ENCODE peak calls at places on chromosome 9, in seven cellular contexts. T is endodermal cell, D is fibroblast of the aortic adventitia, Z is psoas muscle, Y is adrenal gland, G is right atrium auricular region, L is IMR-90. X is an unnamed sample.

GRCh38 chr9:89104821-89105220 is 73.8 kb downstream of the SHC3 start:
- DNase-seq in Y (no peak), D (no peak), T (no peak), L (no peak), Z (no peak), G (no peak), X (no peak)

GRCh38 chr9:14256588-14256987 is 57.4 kb downstream of the NFIB start:
- DNase-seq in G (no peak), D (peak), Z (peak), L (no peak), Y (no peak), T (no peak), X (peak)

GRCh38 chr9:546797-547223 is 294.7 kb upstream of the DMRT1 start:
- DNase-seq in T (peak), L (no peak), G (no peak), Z (no peak), D (peak), Y (no peak), X (no peak)

GRCh38 chr9:109973336-109973735 is 193.3 kb downstream of the PALM2AKAP2 start:
- DNase-seq in T (peak), G (no peak), Z (no peak), L (no peak), Y (no peak), D (no peak), X (no peak)

GRCh38 chr9:136651859-136652258 is 10.9 kb upstream of the EGFL7 start:
- DNase-seq in Z (no peak), G (no peak), D (no peak), L (no peak), Y (no peak), T (no peak), X (no peak)

GRCh38 chr9:130539473-130540223 is 39.7 kb upstream of the FUBP3 start:
- DNase-seq in T (no peak), Z (peak), Y (peak), L (peak), D (peak), G (no peak), X (peak)

GRCh38 chr9:138025908-138026307 is 148.3 kb downstream of the CACNA1B start:
- DNase-seq in D (no peak), T (no peak), L (no peak), Y (peak), Z (no peak), G (peak), X (no peak)

GRCh38 chr9:128142061-128142460 is 7.2 kb upstream of the LCN2 start:
- DNase-seq in Z (peak), G (no peak), Y (no peak), L (no peak), D (no peak), T (no peak), X (no peak)

GRCh38 chr9:92513349-92513748 is 22.4 kb downstream of the ECM2 start:
- DNase-seq in Z (no peak), Y (no peak), T (no peak), G (no peak), L (no peak), D (peak), X (peak)
- TF ChIP-seq CTCF in Z (no peak), Y (no peak), T (no peak), G (no peak), L (no peak), D (no peak), X (no peak)

GRCh38 chr9:133954862-133955529 is 37.1 kb downstream of the VAV2 start:
- DNase-seq in Y (no peak), T (no peak), L (no peak), G (no peak), Z (peak), D (no peak), X (no peak)

GRCh38 chr9:133955821-133956411 is 36.2 kb downstream of the VAV2 start:
- DNase-seq in D (peak), T (peak), Y (no peak), L (peak), G (no peak), Z (peak), X (peak)

GRCh38 chr9:133953621-133953975 is 38.5 kb downstream of the VAV2 start:
- DNase-seq in L (no peak), G (no peak), Z (peak), Y (no peak), D (no peak), T (no peak), X (no peak)

GRCh38 chr9:133952598-133953550 is 39.2 kb downstream of the VAV2 start:
- DNase-seq in Y (no peak), Z (no peak), T (no peak), L (no peak), D (no peak), G (no peak), X (no peak)

DNA sequence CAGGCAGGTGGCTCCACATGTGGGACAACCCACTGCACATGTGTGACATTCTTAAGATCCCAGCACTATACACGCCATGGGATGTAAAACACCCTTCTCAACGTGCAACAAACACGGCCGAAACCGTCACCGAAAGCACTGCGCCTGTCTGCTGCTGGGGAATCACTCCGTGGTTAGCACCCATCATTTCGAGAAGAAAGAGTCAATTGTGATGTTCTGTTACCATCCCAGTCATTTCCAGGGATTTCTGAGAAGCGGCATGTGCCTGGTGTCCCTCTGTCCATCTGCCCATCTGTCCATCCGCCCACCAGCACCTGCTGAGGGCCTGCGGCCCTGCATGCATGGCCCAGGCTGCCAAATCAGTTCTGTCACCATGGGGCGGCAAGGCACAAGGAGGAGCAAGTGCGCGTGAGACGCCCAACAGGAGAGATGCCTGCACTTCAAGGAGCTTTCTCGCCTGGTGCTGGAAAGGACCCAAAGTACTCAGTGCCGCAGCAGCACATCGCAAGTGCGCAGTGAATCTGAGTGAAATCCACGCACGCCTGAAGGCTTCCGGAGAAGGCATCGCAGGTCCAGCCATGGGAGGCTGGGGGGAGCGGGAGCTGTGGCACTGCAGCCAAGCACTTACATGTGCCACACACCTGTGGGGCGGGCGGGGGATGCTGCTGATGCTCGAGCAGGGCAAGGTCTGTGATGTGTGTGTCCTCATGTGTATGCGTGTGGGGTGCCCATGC is 38.0 kb downstream of the VAV2 start:
- DNase-seq in D (no peak), L (no peak), T (no peak), Y (no peak), G (no peak), Z (peak), X (no peak)
- H3K4me3 ChIP-seq in D (no peak), L (no peak), T (no peak), Y (no peak), G (no peak), Z (no peak), X (no peak)

DNA sequence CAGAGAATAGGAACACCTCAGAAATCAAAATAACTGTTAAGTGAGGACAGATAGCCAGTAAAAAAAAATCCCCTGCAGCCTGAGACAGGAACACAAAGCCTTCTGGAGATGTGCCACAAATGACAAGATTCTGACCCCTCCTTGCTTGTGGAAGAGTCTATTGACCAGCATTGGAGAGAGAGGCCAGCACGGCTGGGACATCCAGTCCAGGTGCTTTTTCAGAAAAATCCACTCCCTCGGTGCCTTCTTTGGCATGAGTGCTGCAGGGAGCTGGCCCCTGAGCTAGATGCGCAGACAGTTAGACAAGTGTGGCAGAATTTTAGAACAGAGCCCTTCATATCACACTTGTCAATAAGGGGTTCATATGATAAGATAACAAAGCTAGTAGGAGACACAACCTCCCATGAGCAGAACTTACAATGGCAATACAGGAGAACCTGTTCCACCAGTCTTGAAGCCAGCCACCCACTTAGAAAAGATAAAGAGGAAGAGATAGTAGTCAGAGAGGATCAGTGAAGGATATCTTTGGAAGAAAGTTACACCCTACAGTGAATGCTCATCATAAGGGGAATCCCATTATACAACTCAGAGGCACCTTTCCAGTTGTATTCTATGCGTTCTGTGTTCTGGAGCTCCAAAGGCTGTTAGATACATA is 298.4 kb downstream of the TLE1 start:
- DNase-seq in Z (no peak), Y (no peak), D (no peak), T (no peak), G (no peak), L (no peak), X (no peak)
- TF ChIP-seq CTCF in Z (no peak), Y (no peak), D (no peak), T (no peak), G (no peak), L (no peak), X (no peak)

DNA sequence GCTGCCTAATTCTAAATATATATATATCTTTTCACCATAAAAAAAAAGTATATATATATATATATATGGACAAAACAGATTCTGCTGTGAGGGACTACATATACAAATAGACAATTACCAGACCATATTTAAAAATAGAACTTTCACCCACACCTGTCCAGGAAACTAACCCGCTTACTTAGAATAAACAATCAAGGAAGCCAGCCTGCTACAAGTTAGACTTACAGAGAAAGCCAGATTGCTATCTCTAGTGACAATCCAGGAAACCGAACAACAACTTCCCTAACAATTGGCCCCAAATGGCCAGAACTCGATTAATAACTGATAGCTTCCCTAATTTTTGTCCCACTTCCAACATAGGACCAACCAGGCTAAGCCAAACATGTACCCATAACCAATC is 5.9 kb downstream of the GLDC start:
- DNase-seq in L (no peak), G (no peak), D (no peak), Y (no peak), Z (no peak), T (no peak), X (no peak)
- H3K4me3 ChIP-seq in L (no peak), G (no peak), D (no peak), Y (no peak), Z (no peak), T (no peak), X (no peak)